ENCODE peak calls at places on chromosomes 5 and 9, in four cellular contexts. One of them, this sample, is unnamed.

GRCh38 chr5:77990020-77990419 is 213.9 kb upstream of the TBCA start:
- DNase-seq in WTC11: no peak
- DNase-seq in SK-N-SH: peak; percentile 41
- DNase-seq in K562: no peak
- DNase-seq in this sample: no peak

GRCh38 chr9:134937566-134938345 is 20.0 kb upstream of the FCN1 start:
- DNase-seq in WTC11: no peak
- DNase-seq in SK-N-SH: no peak
- DNase-seq in K562: no peak
- DNase-seq in this sample: no peak

GRCh38 chr9:108671794-108672193 is 184.0 kb downstream of the ACTL7B start:
- DNase-seq in K562: no peak
- DNase-seq in SK-N-SH: no peak
- DNase-seq in WTC11: no peak
- DNase-seq in this sample: no peak

GRCh38 chr5:150438873-150439546 is 10.5 kb downstream of the RPS14 start:
- DNase-seq in SK-N-SH: peak; percentile 75
- DNase-seq in WTC11: peak; percentile 75
- DNase-seq in K562: peak; percentile 49
- DNase-seq in this sample: no peak

GRCh38 chr5:142013734-142014495 is 1.1 kb upstream of the GNPDA1 start:
- DNase-seq in K562: peak; percentile 32
- DNase-seq in SK-N-SH: no peak
- DNase-seq in WTC11: no peak
- DNase-seq in this sample: no peak

GRCh38 chr5:103519550-103519949 is 43.0 kb downstream of the NUDT12 start:
- DNase-seq in K562: no peak
- DNase-seq in WTC11: peak; percentile 27
- DNase-seq in SK-N-SH: no peak
- DNase-seq in this sample: no peak

GRCh38 chr5:7926296-7926695 is 57.3 kb downstream of the MTRR start:
- DNase-seq in K562: no peak
- DNase-seq in SK-N-SH: no peak
- DNase-seq in WTC11: no peak
- DNase-seq in this sample: no peak

GRCh38 chr9:4666042-4666699 is at the start of gene SPATA6L:
- DNase-seq in WTC11: peak; percentile 34
- DNase-seq in SK-N-SH: peak; percentile 81
- DNase-seq in K562: no peak
- DNase-seq in this sample: no peak

GRCh38 chr9:94173632-94174031 is 85.5 kb upstream of the ZNF169 start:
- DNase-seq in K562: no peak
- DNase-seq in SK-N-SH: no peak
- DNase-seq in WTC11: no peak
- DNase-seq in this sample: no peak

GRCh38 chr5:115349001-115349817 is 52.8 kb upstream of the CCDC112 start:
- DNase-seq in K562: no peak
- DNase-seq in SK-N-SH: no peak
- DNase-seq in WTC11: no peak
- DNase-seq in this sample: no peak

GRCh38 chr5:151739939-151740335 is 18.5 kb downstream of the ATOX1 start:
- DNase-seq in SK-N-SH: peak; percentile 55
- DNase-seq in WTC11: no peak
- DNase-seq in K562: no peak
- DNase-seq in this sample: no peak

GRCh38 chr5:140273401-140273877 is 29.5 kb downstream of the PFDN1 start:
- DNase-seq in K562: no peak
- DNase-seq in WTC11: no peak
- DNase-seq in SK-N-SH: no peak
- DNase-seq in this sample: no peak

GRCh38 chr5:37791321-37791720 is 48.5 kb downstream of the GDNF start:
- DNase-seq in SK-N-SH: no peak
- DNase-seq in WTC11: no peak
- DNase-seq in K562: no peak
- DNase-seq in this sample: no peak

GRCh38 chr5:116300016-116300601 is 215.3 kb downstream of the COMMD10 start:
- DNase-seq in SK-N-SH: no peak
- DNase-seq in K562: no peak
- DNase-seq in WTC11: no peak
- DNase-seq in this sample: no peak

GRCh38 chr5:139415869-139416268 is 12.0 kb upstream of the SPATA24 start:
- DNase-seq in K562: no peak
- DNase-seq in WTC11: no peak
- DNase-seq in SK-N-SH: no peak
- DNase-seq in this sample: no peak

GRCh38 chr5:65199988-65200668 is 281.6 kb downstream of the ADAMTS6 start:
- DNase-seq in WTC11: no peak
- DNase-seq in K562: no peak
- DNase-seq in SK-N-SH: no peak
- DNase-seq in this sample: no peak

GRCh38 chr5:35247645-35248034 is 17.4 kb upstream of the PRLR start:
- DNase-seq in SK-N-SH: no peak
- DNase-seq in WTC11: no peak
- DNase-seq in K562: no peak
- DNase-seq in this sample: no peak

GRCh38 chr9:72726951-72727350 is 205.5 kb downstream of the TMC1 start:
- DNase-seq in SK-N-SH: no peak
- DNase-seq in K562: no peak
- DNase-seq in WTC11: no peak
- DNase-seq in this sample: no peak

GRCh38 chr9:36748322-36748899 is 175.7 kb downstream of the MELK start:
- DNase-seq in K562: peak; percentile 42
- DNase-seq in WTC11: peak; percentile 77
- DNase-seq in SK-N-SH: no peak
- DNase-seq in this sample: no peak

DNA sequence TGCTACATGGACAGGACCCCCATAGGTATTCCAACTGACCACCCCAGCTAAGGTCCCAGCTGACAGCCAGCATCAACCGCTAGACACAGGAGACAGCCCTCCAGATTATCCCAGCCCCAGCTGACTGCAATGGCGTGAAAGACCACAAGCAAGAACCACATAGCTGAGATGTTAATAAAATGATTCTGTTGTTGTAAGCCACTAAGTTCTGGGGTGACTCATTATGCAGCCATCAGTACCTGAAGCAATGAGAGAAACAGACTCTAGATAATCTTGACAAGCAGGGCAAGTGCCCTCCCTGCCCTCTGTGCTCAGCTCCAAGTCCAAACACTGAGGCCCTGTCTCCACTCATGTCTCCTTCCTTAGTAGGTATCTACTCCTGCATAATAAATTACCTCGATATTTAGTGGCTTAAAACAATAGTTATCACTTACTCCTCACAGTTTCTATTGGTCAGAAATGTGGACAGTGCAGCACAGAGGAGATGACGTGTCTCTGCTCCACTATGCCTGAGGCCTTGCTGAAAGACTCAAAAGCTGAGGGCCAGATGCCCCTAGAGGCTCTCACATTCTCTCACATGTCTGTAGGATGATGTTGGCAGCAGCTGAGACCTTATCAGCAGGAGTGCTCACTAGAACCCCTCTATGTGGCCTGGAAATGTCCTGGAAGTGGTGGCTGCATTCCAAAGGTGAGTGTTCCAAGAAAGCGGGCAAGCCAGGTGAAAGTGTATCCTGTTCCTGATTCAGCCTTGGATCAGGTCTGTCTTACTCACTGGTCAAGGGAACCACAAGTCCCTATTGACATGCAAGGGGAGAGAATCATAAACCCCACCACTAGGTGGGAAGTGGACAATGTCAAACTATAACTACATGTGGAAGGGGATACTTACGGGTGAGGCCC is 2.5 kb downstream of the MGAT1 start:
- DNase-seq in SK-N-SH: no peak
- DNase-seq in K562: no peak
- DNase-seq in WTC11: no peak
- DNase-seq in this sample: no peak
- TF ChIP-seq TEAD4 in SK-N-SH: no peak
- TF ChIP-seq TEAD4 in K562: no peak
- TF ChIP-seq TEAD4 in WTC11: no peak
- TF ChIP-seq TEAD4 in this sample: no peak

DNA sequence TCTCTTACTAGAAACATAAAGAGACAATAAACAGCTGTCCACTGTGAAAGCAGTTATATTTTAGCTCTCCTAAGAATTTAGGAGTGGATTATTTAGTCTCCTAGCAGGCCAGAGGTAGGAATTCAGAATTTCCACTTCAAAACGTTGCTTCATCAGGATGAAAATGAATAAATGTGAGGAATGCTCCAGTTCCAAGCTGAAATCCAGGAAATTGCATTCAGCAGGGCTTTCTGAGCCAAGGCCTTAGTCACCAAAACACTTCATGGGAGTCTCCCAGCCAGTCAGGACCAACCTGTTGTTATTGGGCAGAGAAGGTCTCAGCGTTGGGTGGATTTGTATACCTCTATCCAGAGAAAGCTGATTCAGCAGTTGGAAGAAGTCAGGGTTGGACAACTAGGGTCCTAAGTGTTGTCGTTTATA is 1040.3 kb downstream of the TLE1 start:
- DNase-seq in SK-N-SH: no peak
- DNase-seq in K562: no peak
- DNase-seq in WTC11: no peak
- DNase-seq in this sample: no peak
- TF ChIP-seq TEAD4 in SK-N-SH: no peak
- TF ChIP-seq TEAD4 in K562: no peak
- TF ChIP-seq TEAD4 in WTC11: no peak
- TF ChIP-seq TEAD4 in this sample: no peak

GRCh38 chr5:10712574-10713366 is 48.3 kb downstream of the DAP start:
- DNase-seq in SK-N-SH: no peak
- DNase-seq in K562: no peak
- DNase-seq in WTC11: no peak
- DNase-seq in this sample: no peak
- TF ChIP-seq TEAD4 in SK-N-SH: no peak
- TF ChIP-seq TEAD4 in K562: no peak
- TF ChIP-seq TEAD4 in WTC11: no peak
- TF ChIP-seq TEAD4 in this sample: no peak

GRCh38 chr9:125797857-125798399 is 50.8 kb downstream of the PBX3 start:
- DNase-seq in SK-N-SH: no peak
- DNase-seq in K562: no peak
- DNase-seq in WTC11: no peak
- DNase-seq in this sample: no peak
- TF ChIP-seq TEAD4 in SK-N-SH: no peak
- TF ChIP-seq TEAD4 in K562: no peak
- TF ChIP-seq TEAD4 in WTC11: no peak
- TF ChIP-seq TEAD4 in this sample: no peak

GRCh38 chr5:131068893-131069643 is 96.0 kb downstream of the HINT1 start:
- DNase-seq in K562: no peak
- DNase-seq in SK-N-SH: no peak
- DNase-seq in WTC11: no peak
- DNase-seq in this sample: no peak
- TF ChIP-seq TEAD4 in K562: no peak
- TF ChIP-seq TEAD4 in SK-N-SH: no peak
- TF ChIP-seq TEAD4 in WTC11: no peak
- TF ChIP-seq TEAD4 in this sample: no peak

GRCh38 chr9:69027355-69028097 is 8.0 kb upstream of the FXN start:
- DNase-seq in K562: peak; percentile 44
- DNase-seq in WTC11: peak; percentile 31
- DNase-seq in SK-N-SH: peak; percentile 55
- DNase-seq in this sample: no peak
- TF ChIP-seq TEAD4 in K562: no peak
- TF ChIP-seq TEAD4 in WTC11: no peak
- TF ChIP-seq TEAD4 in SK-N-SH: no peak
- TF ChIP-seq TEAD4 in this sample: no peak

GRCh38 chr9:118637681-118638080 is 731.6 kb downstream of the BRINP1 start:
- DNase-seq in SK-N-SH: no peak
- DNase-seq in K562: no peak
- DNase-seq in WTC11: no peak
- DNase-seq in this sample: no peak

GRCh38 chr9:118640836-118641557 is 728.2 kb downstream of the BRINP1 start:
- DNase-seq in WTC11: no peak
- DNase-seq in K562: no peak
- DNase-seq in SK-N-SH: no peak
- DNase-seq in this sample: no peak

GRCh38 chr9:118647331-118647730 is 721.9 kb downstream of the BRINP1 start:
- DNase-seq in WTC11: no peak
- DNase-seq in SK-N-SH: no peak
- DNase-seq in K562: no peak
- DNase-seq in this sample: no peak

GRCh38 chr9:118644066-118644465 is 725.2 kb downstream of the BRINP1 start:
- DNase-seq in SK-N-SH: no peak
- DNase-seq in WTC11: no peak
- DNase-seq in K562: no peak
- DNase-seq in this sample: no peak

GRCh38 chr9:118643118-118643517 is 726.1 kb downstream of the BRINP1 start:
- DNase-seq in K562: no peak
- DNase-seq in WTC11: peak; percentile 47
- DNase-seq in SK-N-SH: no peak
- DNase-seq in this sample: peak; percentile 70
- TF ChIP-seq TEAD4 in K562: no peak
- TF ChIP-seq TEAD4 in WTC11: no peak
- TF ChIP-seq TEAD4 in SK-N-SH: no peak
- TF ChIP-seq TEAD4 in this sample: peak; percentile 99

GRCh38 chr9:138051586-138052321 is 174.2 kb downstream of the CACNA1B start:
- DNase-seq in K562: no peak
- DNase-seq in WTC11: no peak
- DNase-seq in SK-N-SH: peak; percentile 13
- DNase-seq in this sample: no peak

GRCh38 chr9:138052322-138052615 is 174.7 kb downstream of the CACNA1B start:
- DNase-seq in SK-N-SH: peak; percentile 3
- DNase-seq in WTC11: no peak
- DNase-seq in K562: no peak
- DNase-seq in this sample: peak; percentile 37

GRCh38 chr9:138053996-138054752 is 176.6 kb downstream of the CACNA1B start:
- DNase-seq in SK-N-SH: no peak
- DNase-seq in K562: no peak
- DNase-seq in WTC11: peak; percentile 6
- DNase-seq in this sample: no peak

GRCh38 chr9:138052635-138053320 is 175.2 kb downstream of the CACNA1B start:
- DNase-seq in WTC11: no peak
- DNase-seq in SK-N-SH: peak; percentile 4
- DNase-seq in K562: no peak
- DNase-seq in this sample: no peak

GRCh38 chr9:138053321-138053868 is 175.8 kb downstream of the CACNA1B start:
- DNase-seq in SK-N-SH: peak; percentile 79
- DNase-seq in WTC11: peak; percentile 57
- DNase-seq in K562: peak; percentile 95
- DNase-seq in this sample: no peak
- TF ChIP-seq TEAD4 in SK-N-SH: no peak
- TF ChIP-seq TEAD4 in WTC11: no peak
- TF ChIP-seq TEAD4 in K562: no peak
- TF ChIP-seq TEAD4 in this sample: no peak

This sample was measured in H1.